ENCODE peak calls at places on chromosomes 5 and 9, in six cellular contexts. G, T, Y, L, O and J are unnamed samples.
A peak's percentile ranks its signal among the peaks of the same experiment; 100 is the strongest.

GRCh38 chr9:3401556-3401955 is 124.2 kb downstream of the RFX3 start:
- DNase-seq in G (no peak), O (no peak), L (peak; percentile 72), T (peak; percentile 3), Y (no peak), J (no peak)

GRCh38 chr5:32712463-32713395 is 1.6 kb downstream of the NPR3 start:
- DNase-seq in O (no peak), G (peak; percentile 74), T (no peak), Y (no peak), L (no peak), J (no peak)

GRCh38 chr9:6910032-6910431 is 152.3 kb downstream of the KDM4C start:
- DNase-seq in L (no peak), T (no peak), O (no peak), G (no peak), Y (no peak), J (no peak)

GRCh38 chr5:86665984-86666760 is 48.4 kb downstream of the COX7C start:
- DNase-seq in Y (no peak), T (no peak), O (peak; percentile 24), G (peak; percentile 30), L (no peak), J (no peak)

GRCh38 chr5:32522429-32523143 is 62.8 kb upstream of the SUB1 start:
- DNase-seq in L (no peak), G (peak; percentile 72), Y (no peak), T (no peak), O (no peak), J (no peak)

GRCh38 chr9:16262467-16263261 is 607.8 kb downstream of the BNC2 start:
- DNase-seq in Y (no peak), L (no peak), G (no peak), O (no peak), T (no peak), J (no peak)

GRCh38 chr5:138466058-138466899 is 1.0 kb downstream of the EGR1 start:
- DNase-seq in T (no peak), O (peak; percentile 81), L (no peak), G (no peak), Y (peak; percentile 64), J (peak; percentile 75)

GRCh38 chr5:38210701-38211353 is 47.5 kb upstream of the EGFLAM start:
- DNase-seq in O (no peak), Y (no peak), T (no peak), L (no peak), G (no peak), J (no peak)

GRCh38 chr5:107542831-107543231 is 127.9 kb downstream of the EFNA5 start:
- DNase-seq in L (peak; percentile 71), O (peak; percentile 81), Y (no peak), T (no peak), G (peak; percentile 82), J (peak; percentile 71)

GRCh38 chr5:74587895-74588294 is 52.6 kb downstream of the ENC1 start:
- DNase-seq in L (no peak), Y (no peak), O (no peak), G (no peak), T (no peak), J (no peak)

GRCh38 chr5:163473613-163474243 is 13.3 kb downstream of the HMMR start:
- DNase-seq in L (no peak), T (no peak), G (no peak), O (no peak), Y (no peak), J (no peak)

GRCh38 chr9:106962615-106963363 is 99.8 kb downstream of the ZNF462 start:
- DNase-seq in T (no peak), L (no peak), G (no peak), Y (no peak), O (no peak), J (no peak)

GRCh38 chr5:153974131-153974812 is 64.4 kb downstream of the FAM114A2 start:
- DNase-seq in G (no peak), L (peak; percentile 25), T (no peak), O (peak; percentile 31), Y (peak; percentile 52), J (no peak)

GRCh38 chr5:73447234-73448071 is 1.1 kb downstream of the FOXD1 start:
- DNase-seq in L (peak; percentile 65), O (no peak), Y (peak; percentile 58), T (no peak), G (peak; percentile 82), J (no peak)

GRCh38 chr9:115132648-115133047 is 14.7 kb upstream of the TNC start:
- DNase-seq in G (peak; percentile 62), T (no peak), O (no peak), L (no peak), Y (no peak), J (no peak)

GRCh38 chr5:123093279-123094226 is 4.5 kb downstream of the PRDM6 start:
- DNase-seq in Y (no peak), O (no peak), L (no peak), G (peak; percentile 37), T (no peak), J (no peak)

GRCh38 chr5:79181419-79182022 is 54.4 kb upstream of the JMY start:
- DNase-seq in Y (no peak), T (no peak), G (no peak), L (peak; percentile 26), O (no peak), J (no peak)

GRCh38 chr9:86708918-86709835 is 238.1 kb downstream of the GAS1 start:
- DNase-seq in L (no peak), G (no peak), T (no peak), O (no peak), Y (no peak), J (no peak)

GRCh38 chr9:121741198-121741918 is 89.9 kb downstream of the DAB2IP start:
- DNase-seq in O (no peak), Y (no peak), T (no peak), L (peak; percentile 27), G (no peak), J (peak; percentile 53)
- H3K4me1 ChIP-seq in O (peaks cover 55% of the 10 kb centered on the region), Y (peaks cover 46% of the 10 kb centered on the region), T (peaks cover 56% of the 10 kb centered on the region), L (peaks cover 74% of the 10 kb centered on the region), G (peaks cover 22% of the 10 kb centered on the region), J (peaks cover 99% of the 10 kb centered on the region)

DNA sequence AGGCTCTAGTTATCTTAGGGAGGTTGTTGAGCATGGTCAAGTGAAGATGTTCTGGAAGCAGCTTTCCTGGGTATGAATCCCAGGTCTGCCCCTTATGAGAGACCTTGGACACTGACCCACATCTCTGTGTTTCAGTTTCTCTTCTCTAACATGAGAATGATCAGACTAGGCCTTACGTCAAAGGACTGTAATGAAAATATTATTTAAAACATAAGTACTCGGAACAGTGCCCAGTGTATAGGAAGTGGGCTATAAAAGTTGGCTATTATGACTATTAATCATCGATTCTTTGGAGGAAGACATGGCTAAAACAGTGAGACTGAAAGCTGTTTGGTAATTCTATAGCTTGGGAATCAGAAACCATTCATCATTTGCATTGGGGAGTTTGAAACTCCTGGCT is 65.3 kb upstream of the MYO10 start:
- DNase-seq in O (no peak), G (no peak), T (no peak), L (no peak), Y (no peak), J (no peak)
- H3K4me3 ChIP-seq in O (no peak overlapping the region), G (no peak overlapping the region), T (no peak overlapping the region), L (no peak overlapping the region), Y (no peak overlapping the region), J (no peak overlapping the region)

GRCh38 chr5:95903838-95904237 is 57.8 kb downstream of the ELL2 start:
- DNase-seq in O (no peak), Y (no peak), G (no peak), T (no peak), L (no peak), J (no peak)

GRCh38 chr5:95904827-95905226 is 56.8 kb downstream of the ELL2 start:
- DNase-seq in G (no peak), O (no peak), Y (no peak), T (no peak), L (no peak), J (no peak)

GRCh38 chr5:95899848-95900247 is 61.8 kb downstream of the ELL2 start:
- DNase-seq in T (no peak), O (no peak), G (no peak), L (no peak), Y (no peak), J (no peak)

GRCh38 chr5:95900383-95900958 is 61.2 kb downstream of the ELL2 start:
- DNase-seq in G (no peak), O (peak; percentile 41), L (no peak), Y (no peak), T (no peak), J (peak; percentile 47)

GRCh38 chr5:95901676-95902646 is 59.7 kb downstream of the ELL2 start:
- DNase-seq in Y (no peak), G (no peak), T (no peak), O (no peak), L (peak; percentile 89), J (no peak)
- H3K4me1 ChIP-seq in Y (no peaks in the 10 kb centered on the region), G (no peaks in the 10 kb centered on the region), T (no peaks in the 10 kb centered on the region), O (peaks cover 39% of the 10 kb centered on the region), L (peaks cover 16% of the 10 kb centered on the region), J (peaks cover 66% of the 10 kb centered on the region)

GRCh38 chr9:137543237-137543963 is 6.8 kb downstream of the PNPLA7 start:
- DNase-seq in Y (no peak), G (no peak), L (no peak), T (no peak), O (no peak), J (no peak)
- H3K4me3 ChIP-seq in Y (no peak overlapping the region), G (no peak overlapping the region), L (no peak overlapping the region), T (no peak overlapping the region), O (no peak overlapping the region), J (no peak overlapping the region)

DNA sequence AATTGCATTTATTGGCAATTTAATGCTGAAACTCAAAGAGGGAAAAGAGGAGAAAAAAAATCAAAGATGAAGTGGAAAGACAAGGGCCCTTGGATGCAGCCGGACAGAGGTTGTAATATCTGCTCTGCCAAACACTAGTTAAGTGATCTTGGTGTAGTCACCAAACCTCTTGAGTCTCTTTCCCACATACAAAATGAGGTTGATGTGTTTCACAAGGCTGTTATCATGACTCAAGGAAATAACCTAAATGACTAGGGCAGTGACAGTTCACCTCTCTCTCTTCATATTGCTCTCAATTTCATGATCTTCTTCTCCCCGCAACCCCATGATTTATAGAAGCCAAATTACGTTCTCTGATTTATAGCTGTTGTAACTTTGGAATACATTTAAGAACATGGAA is 44.9 kb downstream of the PIK3R1 start:
- DNase-seq in Y (no peak), O (no peak), T (no peak), L (no peak), G (no peak), J (no peak)
- H3K4me1 ChIP-seq in Y (peaks cover 9% of the 10 kb centered on the region), O (peaks cover 23% of the 10 kb centered on the region), T (no peaks in the 10 kb centered on the region), L (peaks cover 13% of the 10 kb centered on the region), G (peaks cover 33% of the 10 kb centered on the region), J (peaks cover 55% of the 10 kb centered on the region)

GRCh38 chr5:174725261-174725990 is 1.0 kb downstream of the MSX2 start:
- DNase-seq in L (peak; percentile 36), G (no peak), T (no peak), O (no peak), Y (peak; percentile 57), J (no peak)
- H3K4me3 ChIP-seq in L (peak overlapping the region; percentile 74), G (peak overlapping the region; percentile 45), T (peak overlapping the region; percentile 58), O (peak overlapping the region; percentile 53), Y (peak overlapping the region; percentile 94), J (peak overlapping the region; percentile 53)

GRCh38 chr5:1136814-1137213 is 25.0 kb upstream of the SLC12A7 start:
- DNase-seq in G (no peak), T (no peak), O (no peak), Y (no peak), L (no peak), J (no peak)
- H3K4me1 ChIP-seq in G (no peaks in the 10 kb centered on the region), T (peaks cover 11% of the 10 kb centered on the region), O (no peaks in the 10 kb centered on the region), Y (peaks cover 7% of the 10 kb centered on the region), L (peaks cover 16% of the 10 kb centered on the region), J (peaks cover 35% of the 10 kb centered on the region)